ENCODE peak calls at places on chromosomes 1 and 21, in ten cellular contexts. One of them, this sample, is unnamed.

GRCh38 chr21:31283025-31283424 is 61.0 kb downstream of the TIAM1 start:
- DNase-seq in stromal cell of bone marrow: no peak
- DNase-seq in posterior vena cava: no peak
- DNase-seq in stimulated activated CD4-positive, alpha-beta T cell treated with anti-CD3 and anti-CD28 coated beads, Interleukin-15, amount 100 ng/mL, for 1 hour: no peak
- DNase-seq in OCI-LY7: peak
- DNase-seq in pons: no peak
- DNase-seq in chondrocyte: no peak
- DNase-seq in psoas muscle: no peak
- DNase-seq in Karpas-422: no peak
- DNase-seq in NCI-H1417: no peak
- DNase-seq in this sample: no peak

GRCh38 chr1:2933431-2934172 is 87.7 kb upstream of the ACTRT2 start:
- DNase-seq in pons: no peak
- DNase-seq in psoas muscle: peak
- DNase-seq in stromal cell of bone marrow: no peak
- DNase-seq in Karpas-422: no peak
- DNase-seq in OCI-LY7: no peak
- DNase-seq in posterior vena cava: peak
- DNase-seq in stimulated activated CD4-positive, alpha-beta T cell treated with anti-CD3 and anti-CD28 coated beads, Interleukin-15, amount 100 ng/mL, for 1 hour: no peak
- DNase-seq in chondrocyte: peak
- DNase-seq in NCI-H1417: no peak
- DNase-seq in this sample: no peak

GRCh38 chr1:167454304-167454928 is 63.9 kb downstream of the CD247 start:
- DNase-seq in Karpas-422: no peak
- DNase-seq in psoas muscle: no peak
- DNase-seq in OCI-LY7: no peak
- DNase-seq in NCI-H1417: no peak
- DNase-seq in stimulated activated CD4-positive, alpha-beta T cell treated with anti-CD3 and anti-CD28 coated beads, Interleukin-15, amount 100 ng/mL, for 1 hour: no peak
- DNase-seq in posterior vena cava: no peak
- DNase-seq in stromal cell of bone marrow: no peak
- DNase-seq in chondrocyte: no peak
- DNase-seq in pons: no peak
- DNase-seq in this sample: peak

GRCh38 chr1:116987256-116987555 is 14.4 kb upstream of the CD101 start:
- DNase-seq in Karpas-422: no peak
- DNase-seq in OCI-LY7: no peak
- DNase-seq in chondrocyte: no peak
- DNase-seq in NCI-H1417: no peak
- DNase-seq in pons: no peak
- DNase-seq in posterior vena cava: no peak
- DNase-seq in psoas muscle: no peak
- DNase-seq in stimulated activated CD4-positive, alpha-beta T cell treated with anti-CD3 and anti-CD28 coated beads, Interleukin-15, amount 100 ng/mL, for 1 hour: peak
- DNase-seq in stromal cell of bone marrow: no peak
- DNase-seq in this sample: no peak

GRCh38 chr21:22728091-22728490 is 1729.9 kb downstream of the NCAM2 start:
- DNase-seq in psoas muscle: no peak
- DNase-seq in pons: no peak
- DNase-seq in Karpas-422: peak
- DNase-seq in posterior vena cava: no peak
- DNase-seq in stromal cell of bone marrow: no peak
- DNase-seq in OCI-LY7: peak
- DNase-seq in stimulated activated CD4-positive, alpha-beta T cell treated with anti-CD3 and anti-CD28 coated beads, Interleukin-15, amount 100 ng/mL, for 1 hour: no peak
- DNase-seq in chondrocyte: no peak
- DNase-seq in NCI-H1417: peak
- DNase-seq in this sample: no peak

GRCh38 chr1:169894424-169895145 is 889 bp upstream of the SCYL3 start:
- DNase-seq in stimulated activated CD4-positive, alpha-beta T cell treated with anti-CD3 and anti-CD28 coated beads, Interleukin-15, amount 100 ng/mL, for 1 hour: no peak
- DNase-seq in chondrocyte: no peak
- DNase-seq in Karpas-422: no peak
- DNase-seq in posterior vena cava: no peak
- DNase-seq in stromal cell of bone marrow: no peak
- DNase-seq in OCI-LY7: peak
- DNase-seq in psoas muscle: no peak
- DNase-seq in NCI-H1417: no peak
- DNase-seq in pons: no peak
- DNase-seq in this sample: no peak

GRCh38 chr1:8012955-8013354 is 13.2 kb downstream of the ERRFI1 start:
- DNase-seq in NCI-H1417: no peak
- DNase-seq in posterior vena cava: no peak
- DNase-seq in psoas muscle: no peak
- DNase-seq in Karpas-422: no peak
- DNase-seq in stromal cell of bone marrow: no peak
- DNase-seq in stimulated activated CD4-positive, alpha-beta T cell treated with anti-CD3 and anti-CD28 coated beads, Interleukin-15, amount 100 ng/mL, for 1 hour: no peak
- DNase-seq in chondrocyte: no peak
- DNase-seq in OCI-LY7: no peak
- DNase-seq in pons: no peak
- DNase-seq in this sample: no peak

GRCh38 chr21:17930102-17930501 is 110.9 kb upstream of the C21orf91 start:
- DNase-seq in NCI-H1417: peak
- DNase-seq in psoas muscle: no peak
- DNase-seq in pons: no peak
- DNase-seq in stimulated activated CD4-positive, alpha-beta T cell treated with anti-CD3 and anti-CD28 coated beads, Interleukin-15, amount 100 ng/mL, for 1 hour: no peak
- DNase-seq in stromal cell of bone marrow: no peak
- DNase-seq in Karpas-422: no peak
- DNase-seq in OCI-LY7: no peak
- DNase-seq in posterior vena cava: no peak
- DNase-seq in chondrocyte: no peak
- DNase-seq in this sample: no peak

GRCh38 chr1:41738475-41738874 is 180.2 kb downstream of the HIVEP3 start:
- DNase-seq in chondrocyte: no peak
- DNase-seq in psoas muscle: no peak
- DNase-seq in NCI-H1417: no peak
- DNase-seq in pons: no peak
- DNase-seq in OCI-LY7: no peak
- DNase-seq in stimulated activated CD4-positive, alpha-beta T cell treated with anti-CD3 and anti-CD28 coated beads, Interleukin-15, amount 100 ng/mL, for 1 hour: no peak
- DNase-seq in Karpas-422: no peak
- DNase-seq in posterior vena cava: peak
- DNase-seq in stromal cell of bone marrow: peak
- DNase-seq in this sample: no peak

GRCh38 chr1:40450491-40451237 is 388 bp downstream of the ZFP69B start:
- DNase-seq in NCI-H1417: no peak
- DNase-seq in OCI-LY7: peak
- DNase-seq in Karpas-422: peak
- DNase-seq in psoas muscle: no peak
- DNase-seq in stromal cell of bone marrow: peak
- DNase-seq in stimulated activated CD4-positive, alpha-beta T cell treated with anti-CD3 and anti-CD28 coated beads, Interleukin-15, amount 100 ng/mL, for 1 hour: peak
- DNase-seq in posterior vena cava: no peak
- DNase-seq in chondrocyte: no peak
- DNase-seq in pons: peak
- DNase-seq in this sample: no peak